ENCODE peak calls at places on chromosomes 16 and 17, in eight cellular contexts. One of them, this sample, is unnamed.
A peak's percentile ranks its signal among the peaks of the same experiment; 100 is the strongest.

GRCh38 chr17:6476834-6477210 is 32.6 kb downstream of the PIMREG start:
- DNase-seq in MM.1S: no peak
- DNase-seq in GM23248: peak; percentile 18
- DNase-seq in astrocyte: no peak
- DNase-seq in PC-3: no peak
- DNase-seq in PC-9: no peak
- DNase-seq in HCT116: no peak
- DNase-seq in H1: no peak
- DNase-seq in this sample: no peak

GRCh38 chr17:51585514-51586104 is 325.3 kb downstream of the UTP18 start:
- DNase-seq in MM.1S: peak; percentile 60
- DNase-seq in GM23248: no peak
- DNase-seq in astrocyte: no peak
- DNase-seq in PC-3: peak; percentile 74
- DNase-seq in PC-9: peak; percentile 1
- DNase-seq in HCT116: peak; percentile 18
- DNase-seq in H1: peak; percentile 62
- DNase-seq in this sample: peak; percentile 66

GRCh38 chr16:75341934-75342811 is 90.7 kb upstream of the BCAR1 start:
- DNase-seq in MM.1S: no peak
- DNase-seq in GM23248: peak; percentile 82
- DNase-seq in astrocyte: peak; percentile 79
- DNase-seq in PC-3: peak; percentile 88
- DNase-seq in PC-9: peak; percentile 12
- DNase-seq in HCT116: no peak
- DNase-seq in H1: no peak
- DNase-seq in this sample: no peak

GRCh38 chr16:29940656-29941055 is 14.6 kb upstream of the KCTD13 start:
- DNase-seq in MM.1S: no peak
- DNase-seq in GM23248: no peak
- DNase-seq in astrocyte: peak; percentile 7
- DNase-seq in PC-3: no peak
- DNase-seq in PC-9: no peak
- DNase-seq in HCT116: no peak
- DNase-seq in H1: no peak
- DNase-seq in this sample: no peak

GRCh38 chr16:89721644-89722391 is 481 bp downstream of the ZNF276 start:
- DNase-seq in MM.1S: peak; percentile 81
- DNase-seq in GM23248: peak; percentile 77
- DNase-seq in astrocyte: no peak
- DNase-seq in PC-3: peak; percentile 44
- DNase-seq in PC-9: peak; percentile 62
- DNase-seq in HCT116: no peak
- DNase-seq in H1: no peak
- DNase-seq in this sample: peak; percentile 62

GRCh38 chr17:81491193-81491592 is 21.4 kb downstream of the ACTG1 start:
- DNase-seq in MM.1S: no peak
- DNase-seq in GM23248: no peak
- DNase-seq in astrocyte: no peak
- DNase-seq in PC-3: peak; percentile 22
- DNase-seq in PC-9: no peak
- DNase-seq in HCT116: no peak
- DNase-seq in H1: no peak
- DNase-seq in this sample: no peak

GRCh38 chr17:78026381-78026780 is 67.9 kb downstream of the TNRC6C start:
- DNase-seq in MM.1S: no peak
- DNase-seq in GM23248: no peak
- DNase-seq in astrocyte: no peak
- DNase-seq in PC-3: no peak
- DNase-seq in PC-9: no peak
- DNase-seq in HCT116: no peak
- DNase-seq in H1: no peak
- DNase-seq in this sample: no peak

GRCh38 chr16:50771366-50771765 is 29.5 kb downstream of the CYLD start:
- DNase-seq in MM.1S: no peak
- DNase-seq in GM23248: peak; percentile 87
- DNase-seq in astrocyte: peak; percentile 44
- DNase-seq in PC-3: peak; percentile 43
- DNase-seq in PC-9: no peak
- DNase-seq in HCT116: no peak
- DNase-seq in H1: no peak
- DNase-seq in this sample: no peak

GRCh38 chr16:50259334-50260205 is 6.8 kb upstream of the ADCY7 start:
- DNase-seq in MM.1S: no peak
- DNase-seq in GM23248: peak; percentile 74
- DNase-seq in astrocyte: no peak
- DNase-seq in PC-3: no peak
- DNase-seq in PC-9: no peak
- DNase-seq in HCT116: no peak
- DNase-seq in H1: no peak
- DNase-seq in this sample: peak; percentile 71

GRCh38 chr17:65074778-65075250 is 18.3 kb upstream of the GNA13 start:
- DNase-seq in MM.1S: no peak
- DNase-seq in GM23248: no peak
- DNase-seq in astrocyte: no peak
- DNase-seq in PC-3: no peak
- DNase-seq in PC-9: no peak
- DNase-seq in HCT116: no peak
- DNase-seq in H1: no peak
- DNase-seq in this sample: no peak

GRCh38 chr17:10290046-10290445 is 82.8 kb downstream of the MYH13 start:
- DNase-seq in MM.1S: no peak
- DNase-seq in GM23248: peak; percentile 54
- DNase-seq in astrocyte: no peak
- DNase-seq in PC-3: no peak
- DNase-seq in PC-9: no peak
- DNase-seq in HCT116: no peak
- DNase-seq in H1: no peak
- DNase-seq in this sample: no peak

GRCh38 chr16:57801856-57802634 is at the start of gene KIFC3:
- DNase-seq in MM.1S: peak; percentile 68
- DNase-seq in GM23248: peak; percentile 92
- DNase-seq in astrocyte: peak; percentile 65
- DNase-seq in PC-3: peak; percentile 68
- DNase-seq in PC-9: peak; percentile 62
- DNase-seq in HCT116: no peak
- DNase-seq in H1: peak; percentile 73
- DNase-seq in this sample: peak; percentile 79

GRCh38 chr16:49478107-49478506 is 104.5 kb downstream of the C16orf78 start:
- DNase-seq in MM.1S: no peak
- DNase-seq in GM23248: no peak
- DNase-seq in astrocyte: no peak
- DNase-seq in PC-3: no peak
- DNase-seq in PC-9: no peak
- DNase-seq in HCT116: no peak
- DNase-seq in H1: no peak
- DNase-seq in this sample: no peak

GRCh38 chr17:57142925-57143324 is 57.9 kb downstream of the AKAP1 start:
- DNase-seq in MM.1S: no peak
- DNase-seq in GM23248: peak; percentile 44
- DNase-seq in astrocyte: peak; percentile 48
- DNase-seq in PC-3: no peak
- DNase-seq in PC-9: no peak
- DNase-seq in HCT116: no peak
- DNase-seq in H1: no peak
- DNase-seq in this sample: no peak

GRCh38 chr17:63140255-63140654 is 174.2 kb downstream of the TANC2 start:
- DNase-seq in MM.1S: peak; percentile 88
- DNase-seq in GM23248: peak; percentile 28
- DNase-seq in astrocyte: peak; percentile 5
- DNase-seq in PC-3: peak; percentile 18
- DNase-seq in PC-9: no peak
- DNase-seq in HCT116: no peak
- DNase-seq in H1: no peak
- DNase-seq in this sample: no peak

GRCh38 chr17:82282239-82283207 is 9.0 kb upstream of the CSNK1D start:
- DNase-seq in MM.1S: no peak
- DNase-seq in GM23248: no peak
- DNase-seq in astrocyte: no peak
- DNase-seq in PC-3: peak; percentile 67
- DNase-seq in PC-9: peak; percentile 76
- DNase-seq in HCT116: no peak
- DNase-seq in H1: no peak
- DNase-seq in this sample: no peak

GRCh38 chr17:4740584-4740983 is 856 bp upstream of the CXCL16 start:
- DNase-seq in MM.1S: no peak
- DNase-seq in GM23248: no peak
- DNase-seq in astrocyte: no peak
- DNase-seq in PC-3: no peak
- DNase-seq in PC-9: no peak
- DNase-seq in HCT116: no peak
- DNase-seq in H1: no peak
- DNase-seq in this sample: no peak

GRCh38 chr17:76017481-76018339 is 9.4 kb downstream of the EVPL start:
- DNase-seq in MM.1S: no peak
- DNase-seq in GM23248: no peak
- DNase-seq in astrocyte: no peak
- DNase-seq in PC-3: no peak
- DNase-seq in PC-9: no peak
- DNase-seq in HCT116: no peak
- DNase-seq in H1: no peak
- DNase-seq in this sample: no peak

GRCh38 chr17:76018340-76018680 is 8.8 kb downstream of the EVPL start:
- DNase-seq in MM.1S: no peak
- DNase-seq in GM23248: no peak
- DNase-seq in astrocyte: no peak
- DNase-seq in PC-3: no peak
- DNase-seq in PC-9: no peak
- DNase-seq in HCT116: no peak
- DNase-seq in H1: no peak
- DNase-seq in this sample: no peak

GRCh38 chr17:76019830-76020467 is 7.2 kb downstream of the EVPL start:
- DNase-seq in MM.1S: no peak
- DNase-seq in GM23248: no peak
- DNase-seq in astrocyte: no peak
- DNase-seq in PC-3: no peak
- DNase-seq in PC-9: no peak
- DNase-seq in HCT116: no peak
- DNase-seq in H1: no peak
- DNase-seq in this sample: no peak

GRCh38 chr17:76022285-76022684 is 4.8 kb downstream of the EVPL start:
- DNase-seq in MM.1S: no peak
- DNase-seq in GM23248: no peak
- DNase-seq in astrocyte: no peak
- DNase-seq in PC-3: no peak
- DNase-seq in PC-9: no peak
- DNase-seq in HCT116: no peak
- DNase-seq in H1: no peak
- DNase-seq in this sample: no peak

GRCh38 chr17:76018801-76019200 is 8.3 kb downstream of the EVPL start:
- DNase-seq in MM.1S: no peak
- DNase-seq in GM23248: no peak
- DNase-seq in astrocyte: no peak
- DNase-seq in PC-3: no peak
- DNase-seq in PC-9: no peak
- DNase-seq in HCT116: no peak
- DNase-seq in H1: no peak
- DNase-seq in this sample: no peak
- H3K4me2 ChIP-seq in MM.1S: no peak overlapping the region
- H3K4me2 ChIP-seq in GM23248: no peak overlapping the region
- H3K4me2 ChIP-seq in astrocyte: no peak overlapping the region
- H3K4me2 ChIP-seq in PC-3: no peak overlapping the region
- H3K4me2 ChIP-seq in PC-9: no peak overlapping the region
- H3K4me2 ChIP-seq in HCT116: no peak overlapping the region
- H3K4me2 ChIP-seq in H1: no peak overlapping the region
- H3K4me2 ChIP-seq in this sample: no peak overlapping the region

DNA sequence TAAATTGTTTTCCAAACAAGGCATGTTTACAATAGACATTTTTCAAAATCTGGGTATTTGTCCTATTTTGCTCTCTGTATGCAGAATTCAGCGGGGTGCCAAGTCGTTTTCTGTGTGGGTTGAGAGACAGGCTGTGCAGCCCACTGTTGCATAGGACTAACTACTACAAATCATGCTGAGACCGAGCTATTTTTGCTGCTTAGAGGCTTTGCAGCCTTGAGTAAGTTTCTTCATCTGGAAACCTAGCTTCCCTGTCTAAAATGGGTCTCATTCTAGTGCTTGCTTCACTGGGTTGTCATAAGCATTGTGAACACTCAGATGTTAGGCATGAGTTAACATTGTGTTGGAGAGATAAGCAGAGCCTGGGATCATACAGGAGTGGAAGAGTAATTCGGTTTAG is 1.3 kb downstream of the PRPSAP2 start:
- DNase-seq in MM.1S: no peak
- DNase-seq in GM23248: peak; percentile 83
- DNase-seq in astrocyte: peak; percentile 68
- DNase-seq in PC-3: peak; percentile 28
- DNase-seq in PC-9: no peak
- DNase-seq in HCT116: no peak
- DNase-seq in H1: peak; percentile 32
- DNase-seq in this sample: peak; percentile 33
- H3K4me3 ChIP-seq in MM.1S: no peak overlapping the region
- H3K4me3 ChIP-seq in GM23248: peak overlapping the region; percentile 86
- H3K4me3 ChIP-seq in astrocyte: peak overlapping the region; percentile 92
- H3K4me3 ChIP-seq in PC-3: peak overlapping the region; percentile 99
- H3K4me3 ChIP-seq in PC-9: peak overlapping the region; percentile 56
- H3K4me3 ChIP-seq in HCT116: peak overlapping the region; percentile 82
- H3K4me3 ChIP-seq in H1: peak overlapping the region; percentile 76
- H3K4me3 ChIP-seq in this sample: peak overlapping the region; percentile 96

GRCh38 chr17:61400786-61401279 is 1.2 kb downstream of the TBX2 start:
- DNase-seq in MM.1S: no peak
- DNase-seq in GM23248: peak; percentile 75
- DNase-seq in astrocyte: peak; percentile 31
- DNase-seq in PC-3: no peak
- DNase-seq in PC-9: no peak
- DNase-seq in HCT116: no peak
- DNase-seq in H1: no peak
- DNase-seq in this sample: peak; percentile 54

GRCh38 chr17:61401280-61402072 is 1.8 kb downstream of the TBX2 start:
- DNase-seq in MM.1S: no peak
- DNase-seq in GM23248: peak; percentile 49
- DNase-seq in astrocyte: peak; percentile 31
- DNase-seq in PC-3: no peak
- DNase-seq in PC-9: no peak
- DNase-seq in HCT116: no peak
- DNase-seq in H1: peak; percentile 63
- DNase-seq in this sample: peak; percentile 21

GRCh38 chr17:61398721-61399130 is 917 bp upstream of the TBX2 start:
- DNase-seq in MM.1S: no peak
- DNase-seq in GM23248: peak; percentile 52
- DNase-seq in astrocyte: no peak
- DNase-seq in PC-3: peak; percentile 35
- DNase-seq in PC-9: no peak
- DNase-seq in HCT116: no peak
- DNase-seq in H1: no peak
- DNase-seq in this sample: peak; percentile 23

GRCh38 chr17:61400058-61400785 is 579 bp downstream of the TBX2 start:
- DNase-seq in MM.1S: no peak
- DNase-seq in GM23248: peak; percentile 81
- DNase-seq in astrocyte: peak; percentile 36
- DNase-seq in PC-3: peak; percentile 59
- DNase-seq in PC-9: peak; percentile 68
- DNase-seq in HCT116: no peak
- DNase-seq in H1: peak; percentile 56
- DNase-seq in this sample: peak; percentile 71

GRCh38 chr17:61399131-61400057 is at the start of gene TBX2:
- DNase-seq in MM.1S: peak; percentile 72
- DNase-seq in GM23248: peak; percentile 92
- DNase-seq in astrocyte: peak; percentile 87
- DNase-seq in PC-3: peak; percentile 85
- DNase-seq in PC-9: peak; percentile 77
- DNase-seq in HCT116: no peak
- DNase-seq in H1: peak; percentile 80
- DNase-seq in this sample: peak; percentile 67
- TF ChIP-seq EZH2 in MM.1S: no peak
- TF ChIP-seq EZH2 in GM23248: no peak
- TF ChIP-seq EZH2 in astrocyte: no peak
- TF ChIP-seq EZH2 in PC-3: no peak
- TF ChIP-seq EZH2 in PC-9: no peak
- TF ChIP-seq EZH2 in HCT116: no peak
- TF ChIP-seq EZH2 in H1: peak; percentile 68
- TF ChIP-seq EZH2 in this sample: peak; percentile 99

GRCh38 chr16:79287424-79287917 is 313.1 kb downstream of the MAF start:
- DNase-seq in MM.1S: no peak
- DNase-seq in GM23248: no peak
- DNase-seq in astrocyte: no peak
- DNase-seq in PC-3: no peak
- DNase-seq in PC-9: no peak
- DNase-seq in HCT116: no peak
- DNase-seq in H1: no peak
- DNase-seq in this sample: no peak
- H3K4me2 ChIP-seq in MM.1S: peak overlapping the region; percentile 69
- H3K4me2 ChIP-seq in GM23248: no peak overlapping the region
- H3K4me2 ChIP-seq in astrocyte: peak overlapping the region; percentile 26
- H3K4me2 ChIP-seq in PC-3: no peak overlapping the region
- H3K4me2 ChIP-seq in PC-9: no peak overlapping the region
- H3K4me2 ChIP-seq in HCT116: no peak overlapping the region
- H3K4me2 ChIP-seq in H1: no peak overlapping the region
- H3K4me2 ChIP-seq in this sample: no peak overlapping the region

This sample was measured in neural progenitor cell.